ENCODE peak calls at places on chromosomes 4 and X, in nine cellular contexts. J is BJ, W is pancreas, Z is uterus, D is GM23338, A is IMR-90, K is lower lobe of right lung, R is colonic mucosa, L is adrenal gland. O is an unnamed sample.

GRCh38 chrX:101391831-101392230 is 1.0 kb downstream of the RPL36A start:
- DNase-seq in J (no peak), W (no peak), K (no peak), A (no peak), L (no peak), D (no peak), Z (no peak), R (no peak), O (no peak)

GRCh38 chr4:39732728-39733127 is 34.8 kb downstream of the UBE2K start:
- DNase-seq in K (no peak), L (no peak), W (no peak), J (peak), Z (no peak), D (no peak), A (peak), R (no peak), O (peak)

GRCh38 chrX:39726810-39727209 is 370.9 kb downstream of the BCOR start:
- DNase-seq in D (no peak), A (peak), K (no peak), J (no peak), W (no peak), Z (peak), L (no peak), R (no peak), O (no peak)

GRCh38 chr4:55866973-55867574 is 13.6 kb downstream of the EXOC1 start:
- DNase-seq in W (no peak), L (peak), R (no peak), J (no peak), A (peak), K (no peak), D (peak), Z (no peak), O (peak)

GRCh38 chr4:76166480-76166879 is 18.3 kb upstream of the NUP54 start:
- DNase-seq in Z (no peak), A (no peak), L (no peak), D (no peak), J (no peak), W (no peak), R (no peak), K (no peak), O (no peak)

GRCh38 chr4:3047464-3048286 is 26.7 kb downstream of the HTT-AS start:
- DNase-seq in R (peak), L (peak), K (peak), A (peak), J (no peak), Z (peak), D (peak), W (peak), O (peak)

GRCh38 chr4:5399790-5400421 is 308.5 kb downstream of the EVC2 start:
- DNase-seq in W (no peak), Z (no peak), K (no peak), R (no peak), J (no peak), A (peak), D (peak), L (peak), O (peak)

GRCh38 chr4:111018231-111018630 is 395.4 kb upstream of the PITX2 start:
- DNase-seq in D (no peak), R (no peak), W (no peak), A (no peak), L (no peak), K (no peak), J (no peak), Z (no peak), O (no peak)

GRCh38 chr4:145773581-145774234 is 93.8 kb downstream of the C4orf51 start:
- DNase-seq in J (no peak), R (no peak), K (no peak), W (no peak), Z (no peak), D (no peak), A (no peak), L (no peak), O (no peak)

GRCh38 chrX:126489141-126489540 is 63.5 kb downstream of the DCAF12L1 start:
- DNase-seq in K (no peak), J (no peak), R (no peak), L (no peak), D (no peak), Z (no peak), W (no peak), A (no peak), O (no peak)

GRCh38 chrX:96436105-96436504 is 248.5 kb upstream of the DIAPH2 start:
- DNase-seq in L (no peak), R (no peak), Z (no peak), D (no peak), K (no peak), W (no peak), A (peak), J (peak), O (peak)

GRCh38 chr4:151485541-151486131 is 76.7 kb downstream of the FHIP1A start:
- DNase-seq in W (peak), J (no peak), K (no peak), A (no peak), Z (no peak), R (no peak), D (peak), L (no peak), O (peak)

GRCh38 chr4:87151730-87152129 is 68.7 kb downstream of the KLHL8 start:
- DNase-seq in D (no peak), R (no peak), J (peak), W (no peak), K (no peak), A (no peak), L (no peak), Z (no peak), O (no peak)

GRCh38 chr4:164097119-164097518 is 602.6 kb downstream of the TMA16 start:
- DNase-seq in L (no peak), A (no peak), D (no peak), R (no peak), K (no peak), J (no peak), W (no peak), Z (no peak), O (no peak)

GRCh38 chrX:115576676-115577075 is 15.7 kb downstream of the PLS3 start:
- DNase-seq in W (no peak), K (no peak), A (no peak), R (no peak), J (no peak), D (no peak), Z (no peak), L (no peak), O (no peak)

GRCh38 chr4:76809594-76810305 is 88.2 kb downstream of the SOWAHB start:
- DNase-seq in R (no peak), W (no peak), Z (no peak), K (no peak), D (no peak), L (no peak), J (no peak), A (peak), O (peak)

GRCh38 chr4:85005865-85006377 is 39.4 kb upstream of the WDFY3 start:
- DNase-seq in K (no peak), R (no peak), J (peak), W (no peak), L (peak), D (no peak), Z (no peak), A (peak), O (peak)

GRCh38 chr4:168877779-168878491 is 132.1 kb downstream of the CBR4 start:
- DNase-seq in Z (no peak), K (peak), J (no peak), R (peak), W (peak), D (peak), A (no peak), L (peak), O (no peak)

GRCh38 chr4:123417813-123418212 is 21.2 kb downstream of the SPRY1 start:
- DNase-seq in K (no peak), D (no peak), L (no peak), R (no peak), Z (no peak), A (no peak), J (no peak), W (no peak), O (peak)

GRCh38 chrX:55713635-55714034 is 3.9 kb upstream of the RRAGB start:
- DNase-seq in R (no peak), L (no peak), K (no peak), J (no peak), Z (no peak), W (no peak), A (no peak), D (no peak), O (no peak)

GRCh38 chr4:39514888-39515401 is 12.3 kb downstream of the UGDH start:
- DNase-seq in J (no peak), A (peak), K (peak), W (peak), R (peak), Z (no peak), D (no peak), L (peak), O (peak)

GRCh38 chrX:16727637-16728036 is 8.2 kb downstream of the SYAP1 start:
- DNase-seq in D (no peak), J (no peak), L (no peak), W (no peak), A (no peak), Z (no peak), K (no peak), R (no peak), O (no peak)

GRCh38 chrX:133302775-133303445 is 84.8 kb upstream of the TFDP3 start:
- DNase-seq in A (peak), J (no peak), K (no peak), D (no peak), W (no peak), Z (no peak), R (no peak), L (peak), O (peak)

GRCh38 chr4:171650543-171650942 is 162.7 kb upstream of the GALNTL6 start:
- DNase-seq in K (no peak), R (no peak), D (peak), W (no peak), A (no peak), Z (no peak), L (no peak), J (no peak), O (no peak)

GRCh38 chrX:48573690-48574269 is 504 bp upstream of the RBM3 start:
- DNase-seq in R (peak), A (no peak), L (peak), K (peak), D (no peak), J (no peak), Z (peak), W (peak), O (peak)

GRCh38 chr4:87067120-87067885 is 132.5 kb downstream of the AFF1 start:
- DNase-seq in K (no peak), D (no peak), L (no peak), W (no peak), A (no peak), J (no peak), Z (no peak), R (no peak), O (no peak)

GRCh38 chr4:20422398-20422797 is 170.7 kb downstream of the SLIT2 start:
- DNase-seq in A (peak), J (no peak), Z (peak), W (peak), R (peak), D (peak), L (peak), K (no peak), O (peak)

GRCh38 chr4:124061413-124061812 is 651.1 kb downstream of the ANKRD50 start:
- DNase-seq in A (peak), L (no peak), R (no peak), W (no peak), Z (no peak), D (no peak), J (peak), K (no peak), O (peak)

GRCh38 chr4:15244354-15244753 is 183.5 kb upstream of the C1QTNF7 start:
- DNase-seq in L (no peak), D (no peak), J (no peak), W (no peak), K (no peak), R (no peak), A (peak), Z (no peak), O (peak)

GRCh38 chr4:4860381-4860802 is 927 bp downstream of the MSX1 start:
- DNase-seq in L (peak), K (no peak), W (no peak), D (no peak), R (no peak), Z (no peak), A (peak), J (no peak), O (no peak)

GRCh38 chrX:3046253-3046909 is 5.1 kb downstream of the ARSF start:
- DNase-seq in R (no peak), D (no peak), A (no peak), J (no peak), L (no peak), Z (no peak), W (no peak), K (no peak), O (no peak)

GRCh38 chrX:101785142-101785541 is 125.5 kb upstream of the ARMCX2 start:
- DNase-seq in A (no peak), K (no peak), J (no peak), L (no peak), R (no peak), D (no peak), Z (no peak), W (no peak), O (no peak)

GRCh38 chr4:82346126-82346525 is 27.7 kb downstream of the HNRNPD start:
- DNase-seq in W (no peak), D (no peak), Z (no peak), R (no peak), L (no peak), J (no peak), A (no peak), K (no peak), O (no peak)

GRCh38 chr4:4541040-4541631 is 712 bp downstream of the STX18 start:
- DNase-seq in L (peak), J (no peak), Z (no peak), A (peak), K (peak), R (peak), W (no peak), D (no peak), O (peak)

GRCh38 chr4:23485793-23486192 is 404.1 kb downstream of the PPARGC1A start:
- DNase-seq in D (no peak), A (no peak), L (no peak), K (no peak), J (no peak), W (no peak), Z (no peak), R (no peak), O (no peak)

GRCh38 chr4:102007959-102008425 is 217.5 kb downstream of the BANK1 start:
- DNase-seq in J (no peak), D (no peak), L (no peak), W (no peak), R (no peak), A (no peak), K (no peak), Z (no peak), O (no peak)

GRCh38 chr4:48130100-48130499 is 4.0 kb downstream of the TXK start:
- DNase-seq in J (no peak), K (no peak), A (no peak), Z (no peak), L (no peak), R (no peak), D (no peak), W (no peak), O (no peak)
- H3K4me3 ChIP-seq in J (no peak), K (no peak), A (no peak), Z (no peak), L (no peak), R (no peak), D (no peak), W (no peak), O (no peak)

DNA sequence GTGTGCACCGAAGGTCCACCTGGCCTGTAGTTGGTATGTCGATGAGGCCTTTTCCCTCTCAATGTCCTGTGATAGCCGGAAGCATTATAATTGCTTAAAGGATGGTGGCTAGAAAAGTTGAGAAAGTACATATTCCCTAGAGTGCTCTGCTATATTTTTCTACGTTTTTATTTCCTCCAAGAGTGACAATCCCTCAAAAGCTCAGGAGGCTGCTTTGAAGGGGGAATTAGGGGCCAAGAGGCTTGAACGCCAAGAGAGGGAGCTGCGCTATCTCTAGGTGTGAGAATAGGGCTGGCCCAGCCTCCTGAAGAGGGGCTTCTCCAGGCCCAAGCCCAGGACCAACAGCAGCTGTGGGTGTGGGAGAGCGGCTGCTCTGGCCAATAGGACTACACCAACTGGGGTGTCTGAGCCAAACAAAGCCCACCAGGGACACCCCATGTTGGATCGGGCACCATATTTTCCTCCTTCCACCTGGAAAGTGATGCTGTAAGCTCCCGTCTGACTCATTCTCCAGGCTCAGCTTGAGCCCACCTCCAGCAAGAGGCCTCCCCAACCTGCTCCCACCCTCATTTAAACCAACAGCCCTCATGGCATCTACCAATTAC is 124.0 kb downstream of the IRF2 start:
- DNase-seq in J (no peak), L (no peak), A (no peak), Z (no peak), K (no peak), D (no peak), W (no peak), R (no peak), O (no peak)
- TF ChIP-seq CTCF in J (no peak), L (no peak), A (no peak), Z (no peak), K (no peak), D (peak), W (no peak), R (no peak), O (no peak)

GRCh38 chr4:183183906-183184535 is 85.0 kb downstream of the WWC2 start:
- DNase-seq in Z (no peak), D (no peak), R (no peak), W (no peak), J (no peak), L (no peak), K (no peak), A (no peak), O (no peak)
- H3K4me3 ChIP-seq in Z (no peak), D (peak), R (no peak), W (no peak), J (no peak), L (no peak), K (no peak), A (no peak), O (no peak)

DNA sequence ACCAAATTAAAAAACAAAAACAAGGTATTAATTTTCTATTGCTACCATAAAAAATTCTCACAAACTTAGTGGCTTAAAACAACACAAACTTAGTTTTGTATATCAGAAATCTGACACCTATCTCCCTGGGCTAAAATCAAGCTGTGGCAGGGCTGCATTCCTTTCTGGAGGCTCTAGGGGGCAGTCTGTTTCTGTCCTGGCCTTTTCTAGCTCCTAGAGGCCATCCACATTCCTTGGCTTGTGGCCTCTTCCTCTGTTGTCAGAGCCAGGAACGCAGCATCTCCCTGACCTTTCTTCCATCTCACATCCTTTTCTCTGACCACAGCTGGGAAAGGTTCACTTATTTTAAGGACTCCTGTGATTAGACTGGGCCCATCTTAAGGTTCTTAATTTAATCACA is 38.9 kb upstream of the TLR2 start:
- DNase-seq in L (no peak), J (no peak), Z (no peak), A (no peak), K (no peak), R (no peak), W (no peak), D (peak), O (no peak)
- TF ChIP-seq CTCF in L (no peak), J (no peak), Z (no peak), A (peak), K (no peak), R (peak), W (no peak), D (peak), O (peak)

GRCh38 chr4:108786351-108786750 is 23.5 kb upstream of the ETNPPL start:
- DNase-seq in R (no peak), L (no peak), D (no peak), A (no peak), K (no peak), J (no peak), W (no peak), Z (no peak), O (no peak)
- H3K4me3 ChIP-seq in R (no peak), L (no peak), D (no peak), A (no peak), K (no peak), J (no peak), W (no peak), Z (no peak), O (no peak)

DNA sequence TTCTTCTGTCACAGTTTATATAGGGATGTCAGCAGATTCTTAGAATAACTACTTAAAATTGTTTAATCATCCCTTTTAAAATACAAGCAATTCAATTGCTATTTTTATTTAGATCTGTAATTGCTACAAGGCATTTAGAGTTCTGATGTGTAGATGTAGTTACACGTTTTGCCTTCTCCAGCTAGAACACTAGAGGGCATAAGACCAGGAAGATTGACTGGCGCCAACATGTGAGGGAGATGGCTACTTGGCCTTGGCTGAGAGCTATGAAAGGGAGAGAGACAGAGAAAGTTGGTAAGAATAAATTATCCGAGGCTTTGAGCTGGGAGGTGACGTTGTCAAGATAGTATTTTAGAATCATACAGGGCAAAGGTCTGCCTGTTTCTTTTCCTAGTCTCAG is 563.7 kb upstream of the PRKX start:
- DNase-seq in W (no peak), L (no peak), R (no peak), A (no peak), J (no peak), D (peak), Z (no peak), K (no peak), O (no peak)
- TF ChIP-seq CTCF in W (no peak), L (no peak), R (no peak), A (no peak), J (no peak), D (peak), Z (no peak), K (no peak), O (no peak)

O was measured in choroid plexus epithelial cell.